ENCODE peak calls at places on chromosomes 11 and 22, in five cellular contexts. One of them, this sample, is unnamed.

GRCh38 chr11:106446302-106446701 is 368.8 kb downstream of the AASDHPPT start:
- DNase-seq in sciatic nerve: no peak
- DNase-seq in AG09309: no peak
- DNase-seq in naive thymus-derived CD8-positive, alpha-beta T cell: no peak
- DNase-seq in cortex of kidney: no peak
- DNase-seq in this sample: no peak

GRCh38 chr11:74417860-74418508 is 19.8 kb upstream of the PGM2L1 start:
- DNase-seq in cortex of kidney: no peak
- DNase-seq in naive thymus-derived CD8-positive, alpha-beta T cell: no peak
- DNase-seq in sciatic nerve: no peak
- DNase-seq in AG09309: no peak
- DNase-seq in this sample: no peak

GRCh38 chr11:6655790-6656580 is at the start of gene DCHS1:
- DNase-seq in sciatic nerve: no peak
- DNase-seq in AG09309: no peak
- DNase-seq in naive thymus-derived CD8-positive, alpha-beta T cell: no peak
- DNase-seq in cortex of kidney: no peak
- DNase-seq in this sample: no peak

GRCh38 chr22:18088825-18089568 is 11.2 kb downstream of the PEX26 start:
- DNase-seq in naive thymus-derived CD8-positive, alpha-beta T cell: no peak
- DNase-seq in AG09309: no peak
- DNase-seq in sciatic nerve: no peak
- DNase-seq in cortex of kidney: no peak
- DNase-seq in this sample: no peak

GRCh38 chr11:22657101-22657694 is 9.2 kb upstream of the GAS2 start:
- DNase-seq in AG09309: no peak
- DNase-seq in naive thymus-derived CD8-positive, alpha-beta T cell: no peak
- DNase-seq in cortex of kidney: no peak
- DNase-seq in sciatic nerve: no peak
- DNase-seq in this sample: no peak

GRCh38 chr22:47384977-47385376 is 622.5 kb downstream of the TBC1D22A start:
- DNase-seq in naive thymus-derived CD8-positive, alpha-beta T cell: no peak
- DNase-seq in AG09309: no peak
- DNase-seq in sciatic nerve: peak; percentile 32
- DNase-seq in cortex of kidney: no peak
- DNase-seq in this sample: no peak

GRCh38 chr11:72975778-72976520 is 161.7 kb downstream of the ATG16L2 start:
- DNase-seq in cortex of kidney: no peak
- DNase-seq in naive thymus-derived CD8-positive, alpha-beta T cell: no peak
- DNase-seq in AG09309: peak; percentile 84
- DNase-seq in sciatic nerve: no peak
- DNase-seq in this sample: peak; percentile 34

GRCh38 chr22:19109198-19110063 is 12.8 kb downstream of the DGCR2 start:
- DNase-seq in cortex of kidney: no peak
- DNase-seq in naive thymus-derived CD8-positive, alpha-beta T cell: peak; percentile 38
- DNase-seq in sciatic nerve: peak; percentile 15
- DNase-seq in AG09309: peak; percentile 60
- DNase-seq in this sample: no peak

GRCh38 chr22:19477321-19478085 is 1.5 kb downstream of the UFD1 start:
- DNase-seq in cortex of kidney: no peak
- DNase-seq in AG09309: no peak
- DNase-seq in naive thymus-derived CD8-positive, alpha-beta T cell: no peak
- DNase-seq in sciatic nerve: no peak
- DNase-seq in this sample: no peak

GRCh38 chr11:95924414-95924760 is 480 bp upstream of the MTMR2 start:
- DNase-seq in AG09309: no peak
- DNase-seq in cortex of kidney: no peak
- DNase-seq in naive thymus-derived CD8-positive, alpha-beta T cell: no peak
- DNase-seq in sciatic nerve: no peak
- DNase-seq in this sample: no peak

GRCh38 chr22:33038131-33038772 is 19.9 kb downstream of the SYN3 start:
- DNase-seq in sciatic nerve: no peak
- DNase-seq in cortex of kidney: no peak
- DNase-seq in naive thymus-derived CD8-positive, alpha-beta T cell: no peak
- DNase-seq in AG09309: no peak
- DNase-seq in this sample: peak; percentile 66

GRCh38 chr11:132838621-132839020 is 693.7 kb downstream of the OPCML start:
- DNase-seq in sciatic nerve: no peak
- DNase-seq in AG09309: no peak
- DNase-seq in cortex of kidney: no peak
- DNase-seq in naive thymus-derived CD8-positive, alpha-beta T cell: no peak
- DNase-seq in this sample: no peak

GRCh38 chr11:86442420-86442819 is 67.7 kb downstream of the CCDC81 start:
- DNase-seq in naive thymus-derived CD8-positive, alpha-beta T cell: no peak
- DNase-seq in sciatic nerve: no peak
- DNase-seq in cortex of kidney: no peak
- DNase-seq in AG09309: no peak
- DNase-seq in this sample: peak; percentile 67

GRCh38 chr11:75337195-75337654 is 14.2 kb downstream of the ARRB1 start:
- DNase-seq in AG09309: no peak
- DNase-seq in naive thymus-derived CD8-positive, alpha-beta T cell: no peak
- DNase-seq in sciatic nerve: no peak
- DNase-seq in cortex of kidney: no peak
- DNase-seq in this sample: no peak

GRCh38 chr11:33475999-33476398 is 218.8 kb downstream of the HIPK3 start:
- DNase-seq in AG09309: no peak
- DNase-seq in sciatic nerve: no peak
- DNase-seq in cortex of kidney: no peak
- DNase-seq in naive thymus-derived CD8-positive, alpha-beta T cell: no peak
- DNase-seq in this sample: peak; percentile 69

GRCh38 chr22:34993548-34993947 is 72.4 kb upstream of the ISX start:
- DNase-seq in sciatic nerve: no peak
- DNase-seq in AG09309: no peak
- DNase-seq in naive thymus-derived CD8-positive, alpha-beta T cell: no peak
- DNase-seq in cortex of kidney: no peak
- DNase-seq in this sample: no peak

GRCh38 chr11:124222407-124222806 is 18.5 kb upstream of the OR8G1 start:
- DNase-seq in sciatic nerve: no peak
- DNase-seq in AG09309: no peak
- DNase-seq in cortex of kidney: no peak
- DNase-seq in naive thymus-derived CD8-positive, alpha-beta T cell: no peak
- DNase-seq in this sample: no peak

GRCh38 chr11:67666303-67666645 is 8.1 kb downstream of the ALDH3B2 start:
- DNase-seq in cortex of kidney: no peak
- DNase-seq in sciatic nerve: no peak
- DNase-seq in naive thymus-derived CD8-positive, alpha-beta T cell: no peak
- DNase-seq in AG09309: no peak
- DNase-seq in this sample: no peak

GRCh38 chr22:35961480-35961902 is 67.1 kb downstream of the RBFOX2 start:
- DNase-seq in sciatic nerve: no peak
- DNase-seq in naive thymus-derived CD8-positive, alpha-beta T cell: no peak
- DNase-seq in AG09309: no peak
- DNase-seq in cortex of kidney: no peak
- DNase-seq in this sample: no peak

GRCh38 chr22:19062139-19062789 is 59.9 kb downstream of the DGCR2 start:
- DNase-seq in cortex of kidney: no peak
- DNase-seq in sciatic nerve: no peak
- DNase-seq in AG09309: no peak
- DNase-seq in naive thymus-derived CD8-positive, alpha-beta T cell: no peak
- DNase-seq in this sample: no peak

GRCh38 chr11:23233075-23233474 is 372.8 kb upstream of the CCDC179 start:
- DNase-seq in AG09309: peak; percentile 47
- DNase-seq in cortex of kidney: no peak
- DNase-seq in naive thymus-derived CD8-positive, alpha-beta T cell: no peak
- DNase-seq in sciatic nerve: no peak
- DNase-seq in this sample: no peak

GRCh38 chr22:19523240-19524169 is 705 bp downstream of the CLDN5 start:
- DNase-seq in naive thymus-derived CD8-positive, alpha-beta T cell: no peak
- DNase-seq in sciatic nerve: no peak
- DNase-seq in AG09309: no peak
- DNase-seq in cortex of kidney: no peak
- DNase-seq in this sample: no peak

GRCh38 chr11:122085712-122086111 is 30.3 kb downstream of the BLID start:
- DNase-seq in cortex of kidney: no peak
- DNase-seq in naive thymus-derived CD8-positive, alpha-beta T cell: no peak
- DNase-seq in AG09309: no peak
- DNase-seq in sciatic nerve: no peak
- DNase-seq in this sample: no peak

GRCh38 chr11:10927533-10927932 is 69.7 kb upstream of the ZBED5 start:
- DNase-seq in sciatic nerve: no peak
- DNase-seq in AG09309: no peak
- DNase-seq in naive thymus-derived CD8-positive, alpha-beta T cell: no peak
- DNase-seq in cortex of kidney: no peak
- DNase-seq in this sample: no peak